ENCODE peak calls at places on chromosomes 2 and 18, in four cellular contexts. C is WTC11, A is A549, E is K562. P is an unnamed sample.

GRCh38 chr18:55763298-55763697 is 175.3 kb upstream of the TCF4 start:
- DNase-seq in A (peak), C (no peak), E (no peak), P (no peak)

GRCh38 chr18:23689031-23689615 is at the start of gene LAMA3:
- DNase-seq in E (no peak), A (peak), C (no peak), P (no peak)

GRCh38 chr2:195830968-195831810 is 174.2 kb downstream of the SLC39A10 start:
- DNase-seq in A (no peak), E (no peak), C (no peak), P (no peak)

GRCh38 chr2:119264781-119265692 is 41.4 kb downstream of the STEAP3 start:
- DNase-seq in C (peak), A (peak), E (peak), P (peak)

GRCh38 chr18:60070631-60071030 is 170.8 kb downstream of the PMAIP1 start:
- DNase-seq in E (no peak), A (no peak), C (no peak), P (no peak)

GRCh38 chr18:58176915-58177717 is 133.1 kb downstream of the NEDD4L start:
- DNase-seq in C (no peak), E (no peak), A (no peak), P (no peak)

GRCh38 chr18:62614499-62614898 is 91.7 kb downstream of the ZCCHC2 start:
- DNase-seq in A (no peak), C (no peak), E (no peak), P (no peak)

GRCh38 chr18:46338213-46338612 is 234.0 kb downstream of the HAUS1 start:
- DNase-seq in A (no peak), C (no peak), E (no peak), P (no peak)

GRCh38 chr2:58019209-58019608 is 27.4 kb upstream of the VRK2 start:
- DNase-seq in E (no peak), A (peak), C (no peak), P (no peak)

GRCh38 chr2:157874278-157874825 is 1.8 kb downstream of the ACVR1 start:
- DNase-seq in E (no peak), A (no peak), C (no peak), P (no peak)

GRCh38 chr2:77649856-77650255 is 127.7 kb upstream of the LRRTM4 start:
- DNase-seq in A (no peak), C (no peak), E (no peak), P (no peak)

GRCh38 chr2:219079417-219079816 is 18.7 kb upstream of the IHH start:
- DNase-seq in E (no peak), A (no peak), C (no peak), P (no peak)
- TF ChIP-seq HMGXB4 in E (no peak), A (no peak), C (no peak), P (no peak)

GRCh38 chr2:199228887-199229819 is 228.6 kb downstream of the SATB2 start:
- DNase-seq in C (no peak), E (peak), A (no peak), P (no peak)
- TF ChIP-seq HMGXB4 in C (no peak), E (no peak), A (no peak), P (no peak)

GRCh38 chr2:160791884-160792283 is 298.3 kb upstream of the RBMS1 start:
- DNase-seq in C (no peak), E (no peak), A (no peak), P (no peak)
- TF ChIP-seq HMGXB4 in C (no peak), E (no peak), A (no peak), P (no peak)

DNA sequence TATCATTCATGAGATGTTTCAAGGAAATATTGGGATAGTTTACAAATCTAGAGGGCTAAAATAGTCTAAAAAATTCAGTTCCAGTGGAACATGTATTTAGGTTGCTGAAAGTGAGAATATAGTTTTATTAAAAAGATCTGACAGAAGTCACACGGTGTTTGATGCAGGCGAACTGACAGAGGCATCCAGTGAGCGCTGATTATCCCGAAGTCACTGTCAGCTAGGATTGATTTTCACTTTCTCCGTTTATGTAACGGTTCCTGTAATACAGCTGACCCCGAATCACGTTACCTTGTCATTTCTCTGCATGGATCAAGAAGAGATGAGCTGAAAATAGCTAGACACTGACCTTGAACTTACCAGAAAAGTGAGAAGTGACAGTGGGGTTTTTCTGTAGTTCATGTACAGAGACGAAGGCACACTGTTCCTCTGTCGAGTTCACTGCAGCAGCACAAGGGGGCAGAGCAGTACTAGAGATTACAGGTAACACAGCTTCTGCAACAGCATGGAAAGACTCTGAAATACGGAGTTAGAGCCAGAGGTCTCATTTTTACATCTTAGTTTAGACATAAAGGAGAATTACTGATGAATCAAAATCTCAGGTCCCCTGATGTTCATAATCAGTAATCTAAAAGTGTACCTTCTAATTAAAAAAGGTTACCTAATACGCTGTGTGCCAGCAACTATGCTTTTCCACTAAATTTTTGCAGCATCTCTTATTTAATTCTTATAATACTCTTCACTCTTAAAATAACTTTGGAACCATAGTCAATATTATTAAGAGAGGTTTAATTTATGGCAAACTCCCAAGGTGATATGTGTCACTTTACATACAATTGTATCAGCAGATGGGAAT is 33.0 kb downstream of the ARHGAP15 start:
- DNase-seq in E (no peak), A (no peak), C (peak), P (peak)
- TF ChIP-seq HMGXB4 in E (no peak), A (no peak), C (no peak), P (no peak)

GRCh38 chr2:1561793-1562521 is 148.7 kb downstream of the TPO start:
- DNase-seq in C (no peak), E (no peak), A (no peak), P (no peak)

GRCh38 chr2:1561259-1561658 is 148.0 kb downstream of the TPO start:
- DNase-seq in A (no peak), C (no peak), E (no peak), P (no peak)

GRCh38 chr2:1563084-1563857 is 150.0 kb downstream of the TPO start:
- DNase-seq in A (no peak), C (no peak), E (no peak), P (no peak)

GRCh38 chr2:1564506-1564905 is 151.2 kb downstream of the TPO start:
- DNase-seq in E (no peak), A (no peak), C (no peak), P (no peak)

GRCh38 chr2:1563943-1564342 is 150.7 kb downstream of the TPO start:
- DNase-seq in A (no peak), C (no peak), E (no peak), P (no peak)
- TF ChIP-seq HMGXB4 in A (no peak), C (no peak), E (no peak), P (no peak)

GRCh38 chr18:34957119-34957863 is 83.9 kb upstream of the MAPRE2 start:
- DNase-seq in E (no peak), C (no peak), A (no peak), P (peak)
- TF ChIP-seq HMGXB4 in E (no peak), C (no peak), A (no peak), P (no peak)

P was measured in HepG2.